ENCODE peak calls at places on chromosomes 6 and 20, in five cellular contexts. Q is PC-3, V is IMR-90, X is H9, P is GM23248. T is an unnamed sample.

GRCh38 chr6:117908246-117909107 is 1.4 kb downstream of the SLC35F1 start:
- DNase-seq in Q (no peak), V (no peak), X (peak; percentile 52), P (peak; percentile 4), T (no peak)

GRCh38 chr20:46798430-46798829 is 89.0 kb downstream of the SLC2A10 start:
- DNase-seq in Q (no peak), V (no peak), X (no peak), P (no peak), T (no peak)

GRCh38 chr6:123940551-123940950 is 136.9 kb downstream of the NKAIN2 start:
- DNase-seq in Q (no peak), V (peak; percentile 78), X (no peak), P (no peak), T (no peak)

GRCh38 chr6:36838896-36839818 is at the start of gene CPNE5:
- DNase-seq in Q (no peak), V (no peak), X (no peak), P (peak; percentile 40), T (peak; percentile 38)

GRCh38 chr6:107230448-107230847 is 115.1 kb upstream of the BEND3 start:
- DNase-seq in Q (no peak), V (no peak), X (no peak), P (no peak), T (no peak)

GRCh38 chr20:17295151-17295726 is 68.4 kb downstream of the PCSK2 start:
- DNase-seq in Q (no peak), V (no peak), X (no peak), P (no peak), T (no peak)

GRCh38 chr20:63316502-63316921 is 23.5 kb downstream of the COL20A1 start:
- DNase-seq in Q (no peak), V (no peak), X (no peak), P (peak; percentile 16), T (no peak)

GRCh38 chr6:116429111-116429510 is 32.1 kb upstream of the CALHM6 start:
- DNase-seq in Q (no peak), V (no peak), X (no peak), P (no peak), T (no peak)

GRCh38 chr6:44327096-44327495 is 13.9 kb upstream of the AARS2 start:
- DNase-seq in Q (no peak), V (no peak), X (no peak), P (no peak), T (no peak)

GRCh38 chr6:167532410-167533294 is 207.8 kb downstream of the TTLL2 start:
- DNase-seq in Q (no peak), V (no peak), X (no peak), P (no peak), T (no peak)

GRCh38 chr6:20704325-20704724 is 170.1 kb downstream of the CDKAL1 start:
- DNase-seq in Q (no peak), V (no peak), X (no peak), P (no peak), T (no peak)

GRCh38 chr20:24729896-24730605 is 219.0 kb upstream of the CST7 start:
- DNase-seq in Q (no peak), V (no peak), X (no peak), P (no peak), T (no peak)

GRCh38 chr6:37547564-37548061 is 47.9 kb upstream of the CCDC167 start:
- DNase-seq in Q (peak; percentile 66), V (peak; percentile 71), X (no peak), P (peak; percentile 53), T (no peak)

GRCh38 chr6:33702345-33702977 is 9.0 kb downstream of the UQCC2 start:
- DNase-seq in Q (peak; percentile 66), V (peak; percentile 61), X (peak; percentile 54), P (peak; percentile 84), T (peak; percentile 81)

GRCh38 chr6:50843842-50844241 is 25.2 kb downstream of the TFAP2B start:
- DNase-seq in Q (peak; percentile 28), V (no peak), X (peak; percentile 93), P (no peak), T (no peak)
- H3K9ac ChIP-seq in Q (no peak overlapping the region), V (no peak overlapping the region), X (no peak overlapping the region), P (no peak overlapping the region), T (no peak overlapping the region)

GRCh38 chr6:49490633-49491032 is 9.1 kb upstream of the GLYATL3 start:
- DNase-seq in Q (no peak), V (no peak), X (no peak), P (no peak), T (no peak)
- H3K9ac ChIP-seq in Q (no peak overlapping the region), V (no peak overlapping the region), X (no peak overlapping the region), P (no peak overlapping the region), T (no peak overlapping the region)

GRCh38 chr20:41030536-41031242 is 2.1 kb downstream of the TOP1 start:
- DNase-seq in Q (peak; percentile 44), V (peak; percentile 80), X (no peak), P (peak; percentile 62), T (peak; percentile 75)

GRCh38 chr20:41028359-41029149 is at the start of gene TOP1:
- DNase-seq in Q (peak; percentile 99), V (peak; percentile 100), X (peak; percentile 100), P (peak; percentile 100), T (peak; percentile 100)

GRCh38 chr20:41027366-41027765 is 1.3 kb upstream of the TOP1 start:
- DNase-seq in Q (no peak), V (no peak), X (no peak), P (no peak), T (no peak)

GRCh38 chr20:41029150-41029872 is 689 bp downstream of the TOP1 start:
- DNase-seq in Q (no peak), V (no peak), X (no peak), P (peak; percentile 67), T (peak; percentile 60)

DNA sequence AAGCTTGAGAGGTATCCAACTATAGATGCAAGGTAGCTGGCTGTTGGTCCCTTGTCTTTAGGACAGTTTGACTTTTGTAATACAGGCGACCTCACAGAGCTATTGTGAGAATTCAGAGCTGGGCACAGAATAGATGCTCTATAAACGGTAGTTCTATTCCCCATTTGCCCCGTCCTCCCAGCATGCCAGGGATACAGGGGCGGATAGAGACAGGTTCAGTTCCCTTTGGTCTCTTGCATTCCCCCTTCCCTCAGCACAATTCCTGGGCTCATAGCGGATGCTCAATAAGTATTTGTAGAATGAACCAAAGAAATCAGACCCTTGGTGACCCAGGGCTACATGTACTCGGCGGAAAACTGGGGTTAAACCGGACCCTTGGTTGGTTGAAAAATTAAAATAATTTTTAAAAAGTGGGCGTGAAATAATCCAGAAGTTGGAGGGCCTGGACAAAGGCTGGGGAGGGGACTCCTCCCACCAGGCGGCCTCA is 707 bp upstream of the TOP1 start:
- DNase-seq in Q (no peak), V (no peak), X (no peak), P (no peak), T (no peak)
- H3K9ac ChIP-seq in Q (peak overlapping the region; percentile 88), V (peak overlapping the region; percentile 30), X (peak overlapping the region; percentile 2), P (peak overlapping the region; percentile 86), T (peak overlapping the region; percentile 80)

GRCh38 chr6:142944126-142945066 is 580 bp downstream of the HIVEP2 start:
- DNase-seq in Q (peak; percentile 46), V (peak; percentile 90), X (peak; percentile 73), P (peak; percentile 89), T (peak; percentile 88)
- H3K9ac ChIP-seq in Q (peak overlapping the region; percentile 100), V (peak overlapping the region; percentile 92), X (peak overlapping the region; percentile 86), P (peak overlapping the region; percentile 99), T (peak overlapping the region; percentile 95)

GRCh38 chr6:35051393-35051792 is 89.7 kb downstream of the TCP11 start:
- DNase-seq in Q (no peak), V (no peak), X (no peak), P (no peak), T (no peak)

GRCh38 chr6:35051997-35052583 is 89.0 kb downstream of the TCP11 start:
- DNase-seq in Q (no peak), V (no peak), X (no peak), P (no peak), T (no peak)

GRCh38 chr6:35049885-35050284 is 91.3 kb downstream of the TCP11 start:
- DNase-seq in Q (no peak), V (peak; percentile 93), X (no peak), P (peak; percentile 68), T (peak; percentile 64)

GRCh38 chr6:35050291-35050987 is 90.7 kb downstream of the TCP11 start:
- DNase-seq in Q (no peak), V (no peak), X (no peak), P (no peak), T (no peak)

DNA sequence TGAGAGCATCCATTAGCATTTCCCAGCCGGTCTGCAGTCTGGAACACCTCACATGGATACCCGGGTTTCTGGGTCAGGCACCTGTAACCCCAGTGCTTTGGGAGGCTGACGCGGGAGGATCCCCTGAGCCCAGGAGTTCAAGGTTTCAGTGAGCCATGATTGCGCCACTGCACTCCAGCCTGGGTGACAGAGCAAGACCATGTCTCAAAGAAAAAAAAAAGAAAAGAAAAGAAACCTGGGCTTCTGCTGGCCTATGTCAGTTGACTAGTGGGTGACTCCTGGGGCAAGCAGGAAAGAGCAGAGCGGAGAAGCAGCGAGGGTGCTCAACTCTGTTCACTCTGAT is 90.2 kb downstream of the TCP11 start:
- DNase-seq in Q (no peak), V (no peak), X (no peak), P (no peak), T (no peak)
- H3K9ac ChIP-seq in Q (no peak overlapping the region), V (no peak overlapping the region), X (no peak overlapping the region), P (no peak overlapping the region), T (no peak overlapping the region)

GRCh38 chr6:137699036-137699683 is 167.9 kb upstream of the TNFAIP3 start:
- DNase-seq in Q (peak; percentile 23), V (peak; percentile 46), X (no peak), P (peak; percentile 68), T (no peak)
- H3K9ac ChIP-seq in Q (no peak overlapping the region), V (no peak overlapping the region), X (no peak overlapping the region), P (no peak overlapping the region), T (no peak overlapping the region)

T was measured in adipocyte.